ENCODE peak calls at places on chromosome 1, in seven cellular contexts. I, R, C, V, G, K and Z are unnamed samples.

GRCh38 chr1:4515727-4516289 is 138.6 kb upstream of the AJAP1 start:
- DNase-seq in K (no peak), C (no peak), I (no peak), V (no peak), R (no peak), G (no peak), Z (no peak)

GRCh38 chr1:44543064-44543815 is 131.0 kb downstream of the TMEM53 start:
- DNase-seq in R (no peak), I (no peak), C (no peak), K (no peak), V (peak), G (no peak), Z (peak)

GRCh38 chr1:37449936-37450335 is 24.4 kb upstream of the ZC3H12A start:
- DNase-seq in G (no peak), V (no peak), R (no peak), K (peak), C (no peak), I (no peak), Z (no peak)

GRCh38 chr1:211236633-211237321 is 22.4 kb upstream of the RCOR3 start:
- DNase-seq in V (no peak), R (no peak), I (no peak), C (no peak), G (no peak), K (peak), Z (peak)

GRCh38 chr1:86779308-86780191 is 75.2 kb downstream of the SH3GLB1 start:
- DNase-seq in G (peak), V (no peak), I (no peak), R (peak), C (peak), K (no peak), Z (peak)

GRCh38 chr1:148318123-148318899 is 164.8 kb downstream of the PPIAL4G start:
- DNase-seq in R (no peak), C (no peak), K (no peak), G (no peak), V (peak), I (no peak), Z (peak)

GRCh38 chr1:217134857-217135568 is 411.8 kb upstream of the ESRRG start:
- DNase-seq in V (no peak), K (no peak), G (no peak), R (peak), C (peak), I (no peak), Z (peak)

GRCh38 chr1:219507432-219507831 is 105.5 kb downstream of the ZC3H11B start:
- DNase-seq in G (no peak), V (no peak), C (peak), I (no peak), R (peak), K (peak), Z (peak)

GRCh38 chr1:53195211-53195909 is 1.3 kb upstream of the CPT2 start:
- DNase-seq in G (no peak), R (no peak), K (no peak), I (no peak), V (no peak), C (no peak), Z (no peak)

GRCh38 chr1:240019524-240019923 is 72.2 kb upstream of the FMN2 start:
- DNase-seq in K (no peak), V (no peak), R (no peak), G (no peak), I (no peak), C (no peak), Z (no peak)

GRCh38 chr1:99727575-99728190 is 38.8 kb downstream of the FRRS1 start:
- DNase-seq in R (peak), G (no peak), C (peak), I (no peak), V (no peak), K (peak), Z (peak)

GRCh38 chr1:223273511-223273910 is 90.5 kb downstream of the SUSD4 start:
- DNase-seq in I (no peak), G (no peak), C (no peak), V (no peak), K (no peak), R (no peak), Z (no peak)

GRCh38 chr1:217040696-217041095 is 317.5 kb upstream of the ESRRG start:
- DNase-seq in V (no peak), G (no peak), R (no peak), C (peak), K (no peak), I (no peak), Z (no peak)

GRCh38 chr1:227947678-227948492 is at the start of gene WNT9A:
- DNase-seq in V (peak), K (peak), R (peak), G (peak), C (peak), I (no peak), Z (peak)

GRCh38 chr1:25360596-25361581 is 22.8 kb downstream of the TMEM50A start:
- DNase-seq in I (no peak), R (peak), V (no peak), G (no peak), C (peak), K (peak), Z (peak)

GRCh38 chr1:32876341-32877210 is 5.9 kb upstream of the FNDC5 start:
- DNase-seq in K (peak), I (no peak), R (peak), V (peak), G (peak), C (peak), Z (peak)

GRCh38 chr1:32470991-32471694 is 6.3 kb downstream of the ZBTB8B start:
- DNase-seq in C (no peak), V (no peak), G (no peak), R (no peak), I (no peak), K (no peak), Z (no peak)

GRCh38 chr1:219544163-219544846 is 68.6 kb downstream of the ZC3H11B start:
- DNase-seq in R (no peak), G (no peak), K (no peak), I (no peak), C (peak), V (no peak), Z (peak)

GRCh38 chr1:54014009-54014629 is 3.9 kb downstream of the LDLRAD1 start:
- DNase-seq in V (peak), R (no peak), G (no peak), K (no peak), C (no peak), I (no peak), Z (no peak)

GRCh38 chr1:37867784-37868183 is 8.4 kb upstream of the MTF1 start:
- DNase-seq in K (no peak), G (no peak), C (no peak), R (no peak), V (no peak), I (no peak), Z (no peak)

GRCh38 chr1:200535605-200536004 is 84.9 kb downstream of the KIF14 start:
- DNase-seq in C (no peak), K (no peak), V (no peak), R (peak), G (peak), I (no peak), Z (no peak)

GRCh38 chr1:89989791-89990190 is 5.1 kb upstream of the ZNF326 start:
- DNase-seq in K (no peak), R (no peak), V (no peak), G (no peak), C (no peak), I (no peak), Z (no peak)

GRCh38 chr1:109392788-109393580 is 4.7 kb downstream of the SORT1 start:
- DNase-seq in I (peak), C (no peak), K (peak), G (peak), R (no peak), V (peak), Z (peak)

GRCh38 chr1:27058976-27059688 is 46.5 kb upstream of the TENT5B start:
- DNase-seq in G (no peak), V (no peak), I (no peak), R (no peak), K (no peak), C (no peak), Z (no peak)

GRCh38 chr1:80194221-80194620 is 1187.7 kb upstream of the ADGRL4 start:
- DNase-seq in I (no peak), V (no peak), C (no peak), R (no peak), G (no peak), K (no peak), Z (no peak)

GRCh38 chr1:28451011-28451410 is 54.8 kb upstream of the RCC1 start:
- DNase-seq in V (no peak), I (no peak), R (no peak), G (no peak), C (no peak), K (no peak), Z (no peak)

GRCh38 chr1:220775238-220775853 is 11.4 kb upstream of the MTARC1 start:
- DNase-seq in R (peak), V (no peak), I (no peak), C (peak), G (peak), K (peak), Z (peak)

GRCh38 chr1:153533689-153534201 is 2.0 kb downstream of the S100A6 start:
- DNase-seq in I (no peak), C (peak), G (no peak), V (peak), K (peak), R (peak), Z (peak)

GRCh38 chr1:92953491-92953890 is 7.8 kb downstream of the DIPK1A start:
- DNase-seq in I (no peak), G (no peak), V (no peak), R (no peak), K (no peak), C (no peak), Z (no peak)

GRCh38 chr1:230104395-230105244 is 37.6 kb downstream of the GALNT2 start:
- DNase-seq in V (peak), R (peak), I (peak), C (peak), G (peak), K (peak), Z (peak)

GRCh38 chr1:84298336-84298687 is 3.2 kb upstream of the SAMD13 start:
- DNase-seq in K (peak), I (peak), C (peak), G (peak), R (no peak), V (peak), Z (peak)

GRCh38 chr1:221923921-221924598 is 182.2 kb upstream of the DUSP10 start:
- DNase-seq in I (no peak), K (peak), R (peak), G (no peak), C (no peak), V (no peak), Z (peak)

GRCh38 chr1:45359882-45360513 is 19.8 kb upstream of the MUTYH start:
- DNase-seq in R (peak), G (peak), C (peak), V (no peak), K (peak), I (peak), Z (peak)

GRCh38 chr1:54619749-54620148 is 3.6 kb downstream of the FAM151A start:
- DNase-seq in R (no peak), V (no peak), K (no peak), G (no peak), C (no peak), I (no peak), Z (no peak)

GRCh38 chr1:157803851-157804250 is 16.1 kb downstream of the FCRL1 start:
- DNase-seq in I (no peak), R (no peak), K (no peak), V (peak), C (no peak), G (no peak), Z (no peak)

GRCh38 chr1:169113613-169114119 is 7.2 kb downstream of the ATP1B1 start:
- DNase-seq in G (no peak), R (peak), C (peak), K (peak), V (no peak), I (no peak), Z (peak)

GRCh38 chr1:2079396-2080085 is 29.3 kb downstream of the PRKCZ start:
- DNase-seq in C (no peak), K (no peak), V (no peak), I (no peak), R (no peak), G (no peak), Z (no peak)

GRCh38 chr1:33943978-33944377 is 80.1 kb downstream of the HMGB4 start:
- DNase-seq in K (peak), V (no peak), R (peak), I (no peak), C (peak), G (no peak), Z (peak)

GRCh38 chr1:198686069-198686728 is 47.4 kb downstream of the PTPRC start:
- DNase-seq in I (no peak), K (peak), V (no peak), C (peak), R (peak), G (no peak), Z (peak)
- TF ChIP-seq CTCF in I (no peak), K (peak), V (peak), C (peak), R (peak), G (no peak), Z (peak)

GRCh38 chr1:151056149-151056548 is 3.3 kb downstream of the CDC42SE1 start:
- DNase-seq in K (no peak), G (no peak), V (no peak), C (no peak), R (no peak), I (no peak), Z (no peak)
- H3K4me3 ChIP-seq in K (no peak), G (peak), V (peak), C (no peak), R (no peak), I (no peak), Z (no peak)

GRCh38 chr1:18360251-18360650 is 120.5 kb upstream of the KLHDC7A start:
- DNase-seq in G (no peak), R (no peak), I (no peak), K (no peak), V (no peak), C (no peak), Z (no peak)
- TF ChIP-seq CTCF in G (no peak), R (no peak), I (no peak), K (no peak), V (no peak), C (no peak), Z (no peak)

DNA sequence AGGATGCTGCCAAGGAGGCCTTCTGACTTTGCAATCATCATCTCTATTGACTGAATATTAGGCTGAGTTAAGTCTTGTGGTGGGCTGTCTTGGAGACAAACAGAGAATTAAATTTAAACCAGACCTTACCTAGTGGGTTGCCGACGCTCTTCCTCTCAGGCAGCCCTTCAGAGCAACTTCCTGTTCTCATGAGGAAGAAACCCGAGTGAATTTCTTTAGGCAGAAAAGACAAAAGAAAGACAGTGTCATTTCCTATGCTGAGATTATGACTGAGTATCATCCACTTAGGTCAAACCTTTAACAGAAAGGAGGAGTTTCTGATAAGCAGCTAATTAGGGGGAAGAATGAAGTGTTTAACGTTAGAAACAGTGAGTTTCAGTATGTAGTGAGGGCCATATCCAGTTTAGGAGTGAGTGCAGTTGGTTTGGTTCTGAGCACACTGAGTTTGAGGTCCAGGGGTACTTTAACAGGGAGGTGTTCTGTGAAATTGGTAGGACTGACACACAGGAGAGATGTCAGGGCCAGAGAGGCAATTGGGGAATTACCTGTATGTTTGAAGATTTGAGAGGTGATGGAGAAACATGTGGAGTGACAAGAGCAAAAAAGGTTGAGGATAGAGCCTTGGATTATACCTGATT is 38.7 kb downstream of the FASLG start:
- DNase-seq in R (no peak), C (no peak), G (no peak), I (no peak), K (no peak), V (no peak), Z (no peak)
- H3K4me3 ChIP-seq in R (no peak), C (no peak), G (no peak), I (no peak), K (no peak), V (no peak), Z (no peak)

GRCh38 chr1:212295579-212295978 is 10.4 kb downstream of the PPP2R5A start:
- DNase-seq in C (no peak), K (no peak), R (no peak), I (no peak), G (no peak), V (no peak), Z (no peak)

GRCh38 chr1:212292250-212292924 is 7.2 kb downstream of the PPP2R5A start:
- DNase-seq in C (no peak), G (no peak), I (no peak), K (no peak), R (no peak), V (no peak), Z (no peak)

GRCh38 chr1:212291505-212292134 is 6.4 kb downstream of the PPP2R5A start:
- DNase-seq in C (peak), K (peak), I (peak), V (no peak), G (no peak), R (peak), Z (peak)

GRCh38 chr1:212294983-212295382 is 9.8 kb downstream of the PPP2R5A start:
- DNase-seq in C (no peak), G (no peak), R (no peak), V (no peak), K (no peak), I (no peak), Z (no peak)

DNA sequence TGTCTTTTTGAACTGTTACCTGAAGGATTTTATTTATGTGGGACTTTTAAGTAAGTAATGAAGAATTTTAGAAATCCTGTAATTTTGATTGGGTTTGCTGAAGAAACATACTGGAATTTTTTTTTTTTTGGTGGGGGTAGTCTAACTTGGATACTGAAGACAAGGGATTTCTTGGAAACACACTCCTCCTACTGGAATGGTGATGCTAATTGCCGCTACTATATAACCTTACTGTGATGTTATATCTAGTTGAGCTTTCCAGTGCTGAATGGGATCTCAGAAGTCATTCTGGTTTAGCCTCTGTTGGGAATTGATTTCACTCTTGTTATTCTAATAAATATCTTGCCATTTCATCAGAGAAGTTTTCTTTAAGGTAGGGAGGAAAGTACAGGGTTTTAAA is 8.4 kb downstream of the PPP2R5A start:
- DNase-seq in R (peak), G (no peak), C (peak), I (no peak), V (no peak), K (peak), Z (peak)
- TF ChIP-seq CTCF in R (peak), G (no peak), C (peak), I (no peak), V (peak), K (peak), Z (peak)

GRCh38 chr1:155976062-155976912 is 2.1 kb downstream of the ARHGEF2 start:
- DNase-seq in K (peak), V (peak), R (peak), C (peak), I (peak), G (peak), Z (peak)

GRCh38 chr1:155975375-155976061 is 2.8 kb downstream of the ARHGEF2 start:
- DNase-seq in K (no peak), G (no peak), V (no peak), R (no peak), C (no peak), I (no peak), Z (no peak)

GRCh38 chr1:155973723-155974122 is 4.6 kb downstream of the ARHGEF2 start:
- DNase-seq in V (no peak), G (no peak), R (no peak), C (no peak), K (no peak), I (no peak), Z (no peak)

GRCh38 chr1:155971910-155972809 is 6.2 kb downstream of the ARHGEF2 start:
- DNase-seq in G (no peak), R (no peak), V (no peak), C (no peak), K (no peak), I (no peak), Z (no peak)

DNA sequence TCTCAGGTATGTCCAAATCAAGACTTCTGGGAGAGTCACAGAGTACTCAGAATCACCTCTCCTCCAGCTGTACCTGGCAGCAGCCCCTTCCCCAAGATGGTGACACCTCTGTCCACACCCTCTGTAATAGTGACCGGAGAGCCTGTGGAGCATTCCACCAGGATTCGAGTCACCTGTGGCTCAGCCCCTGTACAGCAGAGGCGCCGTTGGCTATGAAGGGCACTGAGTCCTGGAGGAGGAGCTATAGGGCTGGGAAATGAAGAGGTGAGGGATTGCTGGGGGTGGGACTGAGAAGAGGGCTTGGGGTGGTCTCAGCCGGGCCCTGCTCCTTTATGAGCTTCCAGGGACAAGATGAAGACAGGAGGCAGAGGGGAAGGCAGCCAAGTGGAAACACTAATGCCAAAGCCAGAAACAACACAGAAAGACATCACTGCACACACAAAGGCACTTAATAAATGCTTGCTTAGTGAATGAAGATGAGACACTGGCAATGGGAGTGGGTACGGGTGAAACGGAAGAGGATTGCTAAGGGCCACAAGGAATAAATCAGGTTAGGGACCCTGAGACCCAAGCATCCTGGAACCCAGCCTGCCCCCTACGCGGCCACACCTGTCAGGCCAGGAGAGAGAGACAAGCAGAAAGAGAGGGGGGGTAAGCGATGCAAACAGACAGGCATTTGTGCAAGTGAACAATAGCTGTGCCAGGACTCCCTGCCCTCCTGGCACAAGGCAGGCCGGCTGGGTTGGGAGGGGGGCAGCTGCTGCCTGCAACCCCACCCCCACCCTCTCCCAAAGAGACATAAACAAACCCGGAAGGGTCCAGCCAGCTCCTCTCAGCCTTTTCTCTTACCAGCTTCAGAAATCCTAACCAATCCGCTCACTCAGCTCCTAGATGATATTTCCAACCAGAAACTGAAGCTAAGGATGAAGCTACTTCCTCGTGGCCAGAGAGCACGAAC is 3.9 kb downstream of the ARHGEF2 start:
- DNase-seq in G (no peak), V (no peak), K (no peak), R (no peak), C (no peak), I (no peak), Z (no peak)
- H3K4me3 ChIP-seq in G (peak), V (peak), K (peak), R (peak), C (peak), I (no peak), Z (peak)

GRCh38 chr1:235093685-235094592 is 34.7 kb downstream of the TOMM20 start:
- DNase-seq in K (peak), R (peak), G (peak), V (peak), C (peak), I (peak), Z (peak)
- TF ChIP-seq CTCF in K (peak), R (peak), G (peak), V (peak), C (peak), I (peak), Z (peak)